ENCODE peak calls at places on chromosomes 13 and 19, in six cellular contexts. E is nucleus accumbens, H is GF-D8, W is D341Med, Q is suprapubic skin, O is T follicular helper cell. A is an unnamed sample.

GRCh38 chr13:109924376-109924775 is 138.0 kb upstream of the IRS2 start:
- DNase-seq in E (no peak), H (no peak), W (no peak), Q (no peak), O (no peak), A (no peak)

GRCh38 chr13:84917252-84917878 is 881.9 kb downstream of the SLITRK6 start:
- DNase-seq in E (no peak), H (no peak), W (no peak), Q (no peak), O (no peak), A (no peak)

GRCh38 chr13:53260594-53260993 is 232.0 kb downstream of the OLFM4 start:
- DNase-seq in E (no peak), H (no peak), W (no peak), Q (no peak), O (no peak), A (no peak)

GRCh38 chr19:3270908-3271307 is 46.4 kb downstream of the CELF5 start:
- DNase-seq in E (no peak), H (no peak), W (peak; percentile 59), Q (no peak), O (peak; percentile 37), A (peak; percentile 23)

GRCh38 chr19:3404324-3405260 is 38.2 kb downstream of the NFIC start:
- DNase-seq in E (peak; percentile 79), H (no peak), W (no peak), Q (peak; percentile 94), O (no peak), A (no peak)

GRCh38 chr19:42125536-42125935 is 6.7 kb downstream of the POU2F2 start:
- DNase-seq in E (no peak), H (no peak), W (no peak), Q (no peak), O (no peak), A (no peak)

GRCh38 chr19:56110515-56111448 is 10.3 kb downstream of the ZNF787 start:
- DNase-seq in E (no peak), H (no peak), W (no peak), Q (peak; percentile 62), O (no peak), A (no peak)

GRCh38 chr19:48466571-48467325 is 2.4 kb upstream of the CYTH2 start:
- DNase-seq in E (no peak), H (no peak), W (peak; percentile 67), Q (no peak), O (no peak), A (no peak)

GRCh38 chr19:29673451-29674371 is 8.4 kb downstream of the PLEKHF1 start:
- DNase-seq in E (no peak), H (no peak), W (no peak), Q (no peak), O (no peak), A (no peak)

GRCh38 chr13:51148952-51149573 is 38.0 kb upstream of the C13orf42 start:
- DNase-seq in E (no peak), H (no peak), W (peak; percentile 69), Q (no peak), O (no peak), A (no peak)

GRCh38 chr13:107099661-107100060 is 531.7 kb upstream of the ARGLU1 start:
- DNase-seq in E (no peak), H (no peak), W (no peak), Q (no peak), O (no peak), A (no peak)

GRCh38 chr19:14413765-14414171 is 5.4 kb downstream of the DDX39A start:
- DNase-seq in E (no peak), H (no peak), W (peak; percentile 38), Q (no peak), O (no peak), A (no peak)

GRCh38 chr19:5718579-5719273 is 1.2 kb downstream of the LONP1 start:
- DNase-seq in E (no peak), H (peak; percentile 73), W (no peak), Q (no peak), O (no peak), A (no peak)

GRCh38 chr13:20305587-20305986 is 73.5 kb upstream of the GJB6 start:
- DNase-seq in E (no peak), H (no peak), W (no peak), Q (no peak), O (no peak), A (no peak)

GRCh38 chr19:5953680-5954213 is 24.2 kb downstream of the RANBP3 start:
- DNase-seq in E (no peak), H (no peak), W (no peak), Q (no peak), O (no peak), A (no peak)

GRCh38 chr19:29753934-29754305 is 38.9 kb upstream of the C19orf12 start:
- DNase-seq in E (no peak), H (no peak), W (no peak), Q (no peak), O (no peak), A (no peak)

GRCh38 chr13:48142437-48142836 is 47.5 kb upstream of the MED4 start:
- DNase-seq in E (no peak), H (peak; percentile 95), W (no peak), Q (no peak), O (no peak), A (no peak)

GRCh38 chr19:19488041-19488874 is 27.1 kb downstream of the TSSK6 start:
- DNase-seq in E (no peak), H (no peak), W (no peak), Q (peak; percentile 70), O (no peak), A (no peak)

GRCh38 chr19:1175020-1175419 is 952 bp upstream of the SBNO2 start:
- DNase-seq in E (no peak), H (no peak), W (no peak), Q (no peak), O (no peak), A (no peak)

GRCh38 chr19:5182811-5183210 is 157.8 kb downstream of the PTPRS start:
- DNase-seq in E (no peak), H (no peak), W (no peak), Q (no peak), O (no peak), A (no peak)

GRCh38 chr19:36916991-36917390 is 859 bp downstream of the ZNF568 start:
- DNase-seq in E (no peak), H (peak; percentile 15), W (peak; percentile 55), Q (no peak), O (no peak), A (no peak)

GRCh38 chr13:50635504-50635903 is 208.0 kb downstream of the DLEU7 start:
- DNase-seq in E (no peak), H (peak; percentile 99), W (no peak), Q (peak; percentile 66), O (no peak), A (no peak)

GRCh38 chr13:32720026-32720425 is 133.8 kb downstream of the PDS5B start:
- DNase-seq in E (no peak), H (no peak), W (no peak), Q (no peak), O (no peak), A (no peak)

GRCh38 chr19:45179063-45179847 is 671 bp downstream of the BLOC1S3 start:
- DNase-seq in E (no peak), H (no peak), W (no peak), Q (no peak), O (peak; percentile 20), A (peak; percentile 16)

GRCh38 chr13:54301085-54301484 is 1272.5 kb downstream of the OLFM4 start:
- DNase-seq in E (no peak), H (no peak), W (no peak), Q (no peak), O (no peak), A (no peak)

A was measured in naive thymus-derived CD8-positive, alpha-beta T cell.